ENCODE peak calls at places on chromosomes 16 and 17, in nine cellular contexts. N, Y, F, P, X, S, G, Q and A are unnamed samples.

GRCh38 chr16:88345943-88346560 is 36.7 kb upstream of the ZNF469 start:
- DNase-seq in F (no peak), G (no peak), Y (no peak), N (no peak), Q (no peak), X (no peak), S (no peak), P (no peak), A (no peak)

GRCh38 chr16:88840589-88841215 is 16.0 kb downstream of the GALNS start:
- DNase-seq in X (no peak), S (no peak), P (no peak), N (no peak), G (no peak), Y (no peak), F (no peak), Q (no peak), A (no peak)

GRCh38 chr17:79027274-79027924 is 3.4 kb downstream of the C1QTNF1 start:
- DNase-seq in N (no peak), X (no peak), G (no peak), P (no peak), S (no peak), Y (no peak), Q (no peak), F (no peak), A (no peak)

GRCh38 chr17:43094129-43094834 is 30.9 kb downstream of the BRCA1 start:
- DNase-seq in Y (no peak), S (no peak), G (peak; percentile 6), Q (no peak), N (no peak), F (no peak), P (no peak), X (no peak), A (no peak)

GRCh38 chr16:65336169-65336568 is 214.3 kb upstream of the CDH11 start:
- DNase-seq in G (peak; percentile 90), S (no peak), N (no peak), X (peak; percentile 68), F (peak; percentile 24), Q (no peak), Y (no peak), P (no peak), A (no peak)

GRCh38 chr16:54062361-54063346 is 223.9 kb downstream of the IRX3 start:
- DNase-seq in Q (no peak), S (peak; percentile 81), P (peak; percentile 57), N (peak; percentile 37), Y (no peak), G (no peak), X (no peak), F (no peak), A (peak; percentile 37)

GRCh38 chr16:58426095-58426494 is 33.8 kb downstream of the GINS3 start:
- DNase-seq in Q (peak; percentile 87), X (no peak), Y (no peak), S (no peak), F (peak; percentile 32), N (no peak), P (no peak), G (no peak), A (no peak)

GRCh38 chr16:19218581-19218980 is 50.5 kb downstream of the SYT17 start:
- DNase-seq in Y (no peak), G (no peak), Q (no peak), S (no peak), F (no peak), N (no peak), X (no peak), P (no peak), A (no peak)

GRCh38 chr16:79563919-79564318 is 36.6 kb downstream of the MAF start:
- DNase-seq in S (no peak), G (no peak), P (no peak), F (no peak), Y (no peak), Q (no peak), X (no peak), N (peak; percentile 49), A (peak; percentile 50)

GRCh38 chr17:75512946-75513666 is 2.2 kb downstream of the CASKIN2 start:
- DNase-seq in P (no peak), Y (no peak), G (peak; percentile 15), S (no peak), F (no peak), Q (no peak), N (no peak), X (no peak), A (no peak)

GRCh38 chr16:19997734-19998133 is 76.0 kb downstream of the GPR139 start:
- DNase-seq in S (no peak), G (no peak), P (peak; percentile 78), Y (no peak), Q (no peak), X (no peak), F (no peak), N (no peak), A (no peak)